ENCODE peak calls at places on chromosomes 7 and 10, in six cellular contexts. N is uterus, H is body of pancreas, F is colonic mucosa, S is breast epithelium, X is brain microvascular endothelial cell. I is an unnamed sample.

GRCh38 chr7:149496642-149497391 is 792 bp downstream of the ZNF746 start:
- DNase-seq in F (peak; percentile 58), X (peak; percentile 13), S (no peak), H (peak; percentile 57), N (peak; percentile 56), I (no peak)

GRCh38 chr7:125462615-125463014 is 533.0 kb upstream of the POT1 start:
- DNase-seq in N (no peak), F (no peak), S (no peak), H (no peak), X (no peak), I (no peak)

GRCh38 chr10:122362031-122362592 is 12.4 kb upstream of the PLEKHA1 start:
- DNase-seq in H (no peak), S (no peak), N (no peak), F (no peak), X (no peak), I (no peak)

GRCh38 chr7:43077285-43077684 is 35.2 kb upstream of the HECW1 start:
- DNase-seq in N (no peak), X (no peak), H (no peak), S (no peak), F (no peak), I (no peak)

GRCh38 chr10:110496553-110497437 is 912 bp upstream of the DUSP5 start:
- DNase-seq in H (no peak), S (no peak), X (peak; percentile 59), N (no peak), F (no peak), I (no peak)

GRCh38 chr10:5545778-5546710 is 21.3 kb downstream of the CALML3 start:
- DNase-seq in S (peak; percentile 51), H (peak; percentile 26), F (peak; percentile 53), X (peak; percentile 83), N (peak; percentile 20), I (no peak)

GRCh38 chr10:31939797-31940708 is 11.4 kb upstream of the ARHGAP12 start:
- DNase-seq in H (no peak), X (no peak), N (no peak), F (no peak), S (no peak), I (no peak)

GRCh38 chr7:141986923-141987322 is 8.8 kb upstream of the MGAM start:
- DNase-seq in X (no peak), N (no peak), H (no peak), F (no peak), S (no peak), I (no peak)

GRCh38 chr10:75959209-75959608 is 527.8 kb downstream of the LRMDA start:
- DNase-seq in H (no peak), N (no peak), X (peak; percentile 84), S (no peak), F (no peak), I (no peak)

GRCh38 chr7:114085592-114086490 is 167.0 kb upstream of the PPP1R3A start:
- DNase-seq in N (peak; percentile 90), X (peak; percentile 81), S (peak; percentile 54), F (peak; percentile 95), H (peak; percentile 94), I (no peak)

GRCh38 chr10:88023676-88024075 is 160.3 kb downstream of the PTEN start:
- DNase-seq in X (no peak), N (no peak), H (no peak), F (no peak), S (no peak), I (no peak)

GRCh38 chr7:135434047-135434446 is 75.9 kb downstream of the CNOT4 start:
- DNase-seq in S (no peak), H (no peak), N (no peak), F (no peak), X (peak; percentile 11), I (no peak)

GRCh38 chr10:112958275-112958995 is 8.4 kb downstream of the TCF7L2 start:
- DNase-seq in F (no peak), X (peak; percentile 59), S (no peak), N (no peak), H (no peak), I (no peak)

GRCh38 chr7:154373951-154374350 is 321.8 kb downstream of the DPP6 start:
- DNase-seq in N (no peak), F (no peak), X (no peak), S (no peak), H (no peak), I (no peak)

GRCh38 chr7:152076324-152076821 is 50.9 kb downstream of the GALNT11 start:
- DNase-seq in H (peak; percentile 72), F (peak; percentile 68), N (no peak), S (no peak), X (no peak), I (no peak)

GRCh38 chr7:158973440-158973839 is 117.1 kb downstream of the DYNC2I1 start:
- DNase-seq in S (no peak), N (no peak), H (peak; percentile 68), F (no peak), X (no peak), I (no peak)

GRCh38 chr10:11755512-11756247 is 13.5 kb downstream of the ECHDC3 start:
- DNase-seq in F (no peak), N (no peak), S (no peak), X (no peak), H (no peak), I (no peak)

GRCh38 chr10:100340948-100341847 is 5.8 kb upstream of the SCD start:
- DNase-seq in H (no peak), N (no peak), X (no peak), F (no peak), S (no peak), I (peak; percentile 66)

GRCh38 chr10:127398140-127398966 is 150.8 kb upstream of the NPS start:
- DNase-seq in N (no peak), H (no peak), X (peak; percentile 72), F (no peak), S (no peak), I (no peak)

GRCh38 chr10:50387736-50388081 is 136.4 kb upstream of the ASAH2 start:
- DNase-seq in N (no peak), F (no peak), X (no peak), S (no peak), H (no peak), I (no peak)

GRCh38 chr10:50388181-50388580 is 136.9 kb upstream of the ASAH2 start:
- DNase-seq in S (no peak), N (no peak), F (no peak), X (no peak), H (no peak), I (no peak)

GRCh38 chr10:50385610-50386009 is 134.3 kb upstream of the ASAH2 start:
- DNase-seq in H (peak; percentile 20), N (peak; percentile 28), S (no peak), X (no peak), F (no peak), I (no peak)

GRCh38 chr10:50384839-50385238 is 133.5 kb upstream of the ASAH2 start:
- DNase-seq in X (no peak), N (no peak), S (no peak), H (no peak), F (no peak), I (no peak)

GRCh38 chr10:50386992-50387735 is 135.8 kb upstream of the ASAH2 start:
- DNase-seq in X (no peak), N (no peak), H (no peak), S (no peak), F (no peak), I (no peak)
- H3K27ac ChIP-seq in X (no peak overlapping the region), N (no peak overlapping the region), H (no peak overlapping the region), S (no peak overlapping the region), F (no peak overlapping the region), I (peak overlapping the region; percentile 87)

DNA sequence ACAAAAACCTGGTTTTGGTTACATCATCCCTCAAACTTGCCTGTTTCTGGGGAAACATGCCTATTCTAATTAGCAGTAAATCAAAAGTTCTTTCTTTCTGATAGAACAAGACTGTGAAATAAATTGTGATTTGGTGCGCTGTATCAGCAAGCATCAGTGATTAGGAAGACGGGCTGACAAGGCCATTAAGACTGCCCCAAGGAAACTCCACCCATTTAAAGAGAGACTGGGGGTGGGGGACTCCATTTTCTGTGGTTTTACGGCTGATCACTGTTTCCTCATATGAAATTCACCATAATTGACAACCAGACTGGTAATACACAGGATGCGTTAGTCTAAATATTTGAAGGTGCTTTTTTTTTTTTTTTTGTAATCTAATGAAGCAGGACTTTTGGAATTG is 68.7 kb downstream of the MBL2 start:
- DNase-seq in X (no peak), N (no peak), F (no peak), H (no peak), S (no peak), I (no peak)
- H3K4me3 ChIP-seq in X (no peak overlapping the region), N (no peak overlapping the region), F (no peak overlapping the region), H (no peak overlapping the region), S (no peak overlapping the region), I (no peak overlapping the region)

DNA sequence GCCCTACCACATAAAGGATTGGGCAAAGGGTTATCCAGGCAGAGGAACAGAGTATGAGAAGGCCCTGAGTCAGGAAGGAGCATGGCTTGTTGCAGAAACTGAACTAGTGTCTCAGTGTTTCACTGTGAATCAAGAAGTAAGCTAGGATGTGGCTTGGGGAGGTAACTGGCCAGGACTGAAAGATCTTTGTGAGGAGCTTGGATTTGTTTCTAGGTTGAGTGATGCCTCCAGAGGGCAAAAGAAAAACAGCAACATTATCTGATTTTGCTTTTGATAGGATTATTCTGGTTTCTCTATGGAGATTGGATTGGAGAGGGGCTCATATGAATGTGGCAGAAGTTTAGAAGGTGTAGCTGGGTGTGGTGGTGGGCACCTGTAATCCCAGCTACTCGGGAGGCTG is 137.9 kb upstream of the HDAC9 start:
- DNase-seq in X (no peak), S (no peak), F (no peak), H (no peak), N (no peak), I (no peak)
- TF ChIP-seq CTCF in X (peak; percentile 46), S (no peak), F (no peak), H (no peak), N (no peak), I (no peak)

GRCh38 chr7:32936686-32937085 is 20.6 kb upstream of the FKBP9 start:
- DNase-seq in F (no peak), S (no peak), X (no peak), H (no peak), N (no peak), I (no peak)

GRCh38 chr7:32941181-32941995 is 15.9 kb upstream of the FKBP9 start:
- DNase-seq in S (no peak), F (peak; percentile 38), H (no peak), X (no peak), N (no peak), I (no peak)

GRCh38 chr7:32935558-32935957 is 21.7 kb upstream of the FKBP9 start:
- DNase-seq in N (no peak), X (no peak), S (no peak), H (no peak), F (no peak), I (no peak)

GRCh38 chr7:32941996-32942782 is 15.1 kb upstream of the FKBP9 start:
- DNase-seq in N (peak; percentile 71), H (peak; percentile 66), S (peak; percentile 54), X (peak; percentile 14), F (peak; percentile 74), I (no peak)

DNA sequence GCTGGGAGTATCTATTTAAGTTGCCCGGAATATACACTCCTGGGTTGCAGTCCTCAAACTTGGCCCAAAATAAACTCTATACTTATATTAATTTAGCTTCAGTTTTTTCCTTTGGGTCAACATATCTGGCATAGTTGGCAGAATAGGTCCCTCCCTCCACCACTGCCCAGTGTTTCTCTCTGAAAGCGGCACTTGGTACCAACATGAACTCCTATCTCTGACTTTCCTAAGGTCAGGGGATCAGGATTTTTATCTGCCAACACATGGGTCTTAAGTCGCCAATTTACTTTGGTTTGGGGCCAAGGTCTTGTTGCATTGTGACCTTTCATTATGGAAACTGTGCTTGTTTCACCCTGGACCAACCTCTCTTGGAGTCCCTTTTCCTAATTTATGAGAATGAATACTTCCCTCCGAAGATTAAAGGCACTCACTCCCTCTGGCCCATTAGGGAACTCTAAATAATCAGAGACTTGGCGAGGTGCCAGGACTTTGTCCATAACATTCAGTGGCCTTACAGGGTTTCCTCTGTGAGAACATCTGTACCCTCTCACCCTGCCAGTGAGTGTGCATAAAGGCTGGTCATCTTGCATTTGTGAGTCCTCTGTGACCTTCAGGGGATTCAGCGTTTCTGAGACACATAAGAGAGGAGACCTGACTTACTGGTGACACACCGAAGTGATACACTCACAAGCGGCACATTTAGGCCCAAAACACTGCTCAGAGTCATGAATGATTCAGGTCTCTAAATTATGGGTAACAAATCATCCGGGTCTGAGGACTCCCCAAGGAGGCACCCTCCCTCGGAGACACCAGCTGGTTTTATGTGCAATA is 19.7 kb upstream of the FKBP9 start:
- DNase-seq in S (no peak), H (peak; percentile 55), F (peak; percentile 42), X (no peak), N (peak; percentile 76), I (no peak)
- H3K27ac ChIP-seq in S (no peak overlapping the region), H (no peak overlapping the region), F (no peak overlapping the region), X (no peak overlapping the region), N (peak overlapping the region; percentile 80), I (no peak overlapping the region)